ENCODE peak calls at places on chromosomes 5 and 9, in six cellular contexts. F is bronchial epithelial cell, X is COR-L47, U is ACHN, V is T-helper 2 cell, M is AG09319. Z is an unnamed sample.

GRCh38 chr5:134968055-134968454 is 348 bp downstream of the CATSPER3 start:
- DNase-seq in U (no peak), F (peak; percentile 46), V (no peak), M (no peak), X (no peak), Z (no peak)

GRCh38 chr5:168302785-168303184 is 11.3 kb downstream of the WWC1 start:
- DNase-seq in V (no peak), F (peak; percentile 86), U (no peak), M (no peak), X (no peak), Z (no peak)

GRCh38 chr5:74124826-74125225 is 498.8 kb downstream of the ARHGEF28 start:
- DNase-seq in X (peak; percentile 45), V (no peak), U (no peak), M (no peak), F (no peak), Z (no peak)

GRCh38 chr5:128711216-128711615 is 173.2 kb upstream of the FBN2 start:
- DNase-seq in F (no peak), M (no peak), V (no peak), U (no peak), X (no peak), Z (no peak)

GRCh38 chr9:87501806-87502205 is 4.1 kb downstream of the DAPK1 start:
- DNase-seq in V (no peak), X (no peak), M (no peak), U (no peak), F (no peak), Z (no peak)

GRCh38 chr5:172284275-172284971 is 859 bp upstream of the UBTD2 start:
- DNase-seq in X (no peak), U (peak; percentile 14), M (no peak), F (no peak), V (no peak), Z (peak; percentile 8)

GRCh38 chr9:110261631-110262030 is 5.3 kb upstream of the TXN start:
- DNase-seq in F (no peak), M (peak; percentile 35), V (no peak), X (no peak), U (no peak), Z (no peak)

GRCh38 chr9:33446507-33447403 is 638 bp downstream of the AQP3 start:
- DNase-seq in X (no peak), U (peak; percentile 44), V (peak; percentile 85), M (no peak), F (peak; percentile 70), Z (peak; percentile 86)

GRCh38 chr5:123476696-123477095 is 35.3 kb upstream of the CSNK1G3 start:
- DNase-seq in M (no peak), F (no peak), X (no peak), U (no peak), V (no peak), Z (no peak)

GRCh38 chr5:41246376-41246775 is 33.0 kb upstream of the C6 start:
- DNase-seq in M (peak; percentile 23), U (peak; percentile 53), F (peak; percentile 86), V (no peak), X (no peak), Z (no peak)

Z was measured in MM.1S.